ENCODE peak calls at places on chromosomes 13 and 19, in eight cellular contexts. R is non-pigmented ciliary epithelial cell, I is aorta, B is occipital lobe, X is AG10803, A is Ammon's horn, F is foreskin melanocyte, Y is cardiac fibroblast. S is an unnamed sample.

GRCh38 chr13:111943229-111943795 is 123.6 kb upstream of the SOX1 start:
- DNase-seq in R (no peak), I (peak; percentile 51), B (no peak), X (no peak), A (no peak), F (no peak), Y (no peak), S (no peak)

GRCh38 chr13:44667950-44668349 is 91.8 kb upstream of the TSC22D1 start:
- DNase-seq in R (no peak), I (no peak), B (no peak), X (peak; percentile 89), A (peak; percentile 3), F (peak; percentile 72), Y (peak; percentile 54), S (no peak)

GRCh38 chr19:17893766-17894165 is 22.0 kb downstream of the SLC5A5 start:
- DNase-seq in R (no peak), I (no peak), B (no peak), X (no peak), A (no peak), F (no peak), Y (no peak), S (no peak)

GRCh38 chr19:54345938-54346386 is 7.0 kb upstream of the LILRA4 start:
- DNase-seq in R (no peak), I (no peak), B (no peak), X (no peak), A (peak; percentile 42), F (no peak), Y (no peak), S (no peak)

GRCh38 chr13:104408733-104409132 is 1342.5 kb upstream of the SLC10A2 start:
- DNase-seq in R (peak; percentile 30), I (no peak), B (no peak), X (no peak), A (no peak), F (no peak), Y (peak; percentile 11), S (peak; percentile 26)

GRCh38 chr19:6210721-6211600 is 68.8 kb downstream of the MLLT1 start:
- DNase-seq in R (no peak), I (peak; percentile 70), B (no peak), X (no peak), A (no peak), F (no peak), Y (no peak), S (no peak)

GRCh38 chr19:12156254-12157058 is at the start of gene ZNF625:
- DNase-seq in R (peak; percentile 46), I (peak; percentile 94), B (peak; percentile 89), X (peak; percentile 82), A (peak; percentile 95), F (peak; percentile 70), Y (peak; percentile 81), S (peak; percentile 88)

GRCh38 chr13:104181526-104182231 is 1115.5 kb upstream of the SLC10A2 start:
- DNase-seq in R (no peak), I (no peak), B (no peak), X (no peak), A (no peak), F (no peak), Y (no peak), S (no peak)

GRCh38 chr13:31725841-31726240 is 13.5 kb upstream of the RXFP2 start:
- DNase-seq in R (no peak), I (no peak), B (no peak), X (no peak), A (no peak), F (no peak), Y (peak; percentile 25), S (peak; percentile 11)

GRCh38 chr19:4025317-4025716 is 17.8 kb downstream of the PIAS4 start:
- DNase-seq in R (no peak), I (no peak), B (no peak), X (no peak), A (no peak), F (no peak), Y (no peak), S (no peak)

GRCh38 chr13:64305246-64305645 is 2889.6 kb upstream of the PCDH20 start:
- DNase-seq in R (peak; percentile 28), I (no peak), B (no peak), X (peak; percentile 3), A (no peak), F (no peak), Y (peak; percentile 56), S (peak; percentile 49)

GRCh38 chr19:49142866-49143335 is 12.3 kb downstream of the HRC start:
- DNase-seq in R (no peak), I (peak; percentile 96), B (peak; percentile 84), X (peak; percentile 87), A (peak; percentile 96), F (peak; percentile 85), Y (peak; percentile 91), S (peak; percentile 91)